ENCODE peak calls at places on chromosome 19, in five cellular contexts. M is NCI-H1092, X is ELR, J is NCI-H1105 treated with DMSO at 0.1 percent for 48 hours, G is Right ventricle myocardium superior. V is an unnamed sample.

GRCh38 chr19:11382898-11383705 is 1.0 kb downstream of the EPOR start:
- DNase-seq in J (peak), G (peak), M (no peak), X (peak), V (peak)

GRCh38 chr19:23914402-23915286 is at the start of gene ZNF726:
- DNase-seq in X (peak), M (peak), G (peak), J (peak), V (peak)

GRCh38 chr19:46472592-46472991 is 1.2 kb upstream of the PNMA8A start:
- DNase-seq in X (no peak), J (no peak), G (no peak), M (no peak), V (no peak)

GRCh38 chr19:7507884-7508283 is 8.0 kb upstream of the ZNF358 start:
- DNase-seq in J (no peak), M (no peak), G (peak), X (peak), V (peak)

GRCh38 chr19:18397242-18398202 is at the start of gene LRRC25:
- DNase-seq in G (peak), X (no peak), M (no peak), J (no peak), V (peak)

GRCh38 chr19:46068345-46069258 is 27.8 kb upstream of the IGFL4 start:
- DNase-seq in G (no peak), J (no peak), M (no peak), X (peak), V (no peak)

GRCh38 chr19:4694211-4694987 is 24.3 kb upstream of the MYDGF start:
- DNase-seq in X (peak), G (peak), M (no peak), J (no peak), V (no peak)

GRCh38 chr19:50628551-50628950 is 11.1 kb downstream of the SYT3 start:
- DNase-seq in X (no peak), M (no peak), G (no peak), J (no peak), V (no peak)

GRCh38 chr19:6023936-6024335 is 46.0 kb upstream of the RANBP3 start:
- DNase-seq in X (no peak), J (no peak), G (no peak), M (no peak), V (peak)

GRCh38 chr19:40609561-40610395 is 8.6 kb downstream of the LTBP4 start:
- DNase-seq in X (peak), J (peak), G (peak), M (no peak), V (peak)

GRCh38 chr19:40565910-40566495 is 10.7 kb upstream of the SHKBP1 start:
- DNase-seq in X (no peak), G (no peak), J (no peak), M (no peak), V (peak)

GRCh38 chr19:1968279-1969175 is 27.6 kb downstream of the CSNK1G2 start:
- DNase-seq in M (no peak), G (no peak), X (no peak), J (no peak), V (peak)

GRCh38 chr19:17205237-17206140 is 9.7 kb upstream of the USE1 start:
- DNase-seq in J (no peak), M (peak), X (peak), G (peak), V (no peak)

GRCh38 chr19:18416778-18417249 is 2.4 kb upstream of the SSBP4 start:
- DNase-seq in M (peak), J (peak), G (peak), X (peak), V (peak)

GRCh38 chr19:2049741-2050348 is 1.2 kb downstream of the MKNK2 start:
- DNase-seq in X (peak), G (peak), M (no peak), J (peak), V (peak)

GRCh38 chr19:2164020-2164988 is 571 bp downstream of the DOT1L start:
- DNase-seq in X (peak), M (no peak), G (no peak), J (no peak), V (peak)

GRCh38 chr19:52227196-52227940 is 37.5 kb downstream of the PPP2R1A start:
- DNase-seq in M (no peak), X (no peak), J (no peak), G (no peak), V (no peak)

GRCh38 chr19:40433391-40434216 is 7.8 kb upstream of the SERTAD1 start:
- DNase-seq in G (peak), J (peak), X (peak), M (peak), V (peak)

GRCh38 chr19:39445258-39446071 is at the start of gene SUPT5H:
- DNase-seq in G (peak), J (peak), M (peak), X (peak), V (peak)

GRCh38 chr19:15296841-15297415 is 35.4 kb downstream of the BRD4 start:
- DNase-seq in X (no peak), J (no peak), G (no peak), M (no peak), V (no peak)

GRCh38 chr19:2982983-2983350 is 5.6 kb downstream of the TLE6 start:
- DNase-seq in M (peak), X (no peak), J (peak), G (peak), V (peak)

GRCh38 chr19:10724573-10725071 is 6.7 kb downstream of the DNM2 start:
- DNase-seq in M (no peak), X (no peak), G (no peak), J (no peak), V (no peak)

GRCh38 chr19:48403606-48404005 is 10.1 kb downstream of the GRIN2D start:
- DNase-seq in X (peak), G (peak), M (no peak), J (no peak), V (peak)

GRCh38 chr19:9848060-9848459 is 12.9 kb downstream of the PIN1 start:
- DNase-seq in G (peak), J (no peak), X (peak), M (no peak), V (no peak)

GRCh38 chr19:12868540-12869112 is 12.6 kb downstream of the DNASE2 start:
- DNase-seq in X (no peak), G (peak), J (peak), M (no peak), V (no peak)

GRCh38 chr19:39124136-39124764 is 1.3 kb upstream of the PAK4 start:
- DNase-seq in J (no peak), M (no peak), X (no peak), G (no peak), V (no peak)

GRCh38 chr19:40204381-40204780 is 13.2 kb downstream of the MAP3K10 start:
- DNase-seq in X (no peak), J (no peak), M (no peak), G (no peak), V (no peak)

GRCh38 chr19:13998426-13998825 is 7.7 kb downstream of the RFX1 start:
- DNase-seq in G (no peak), X (no peak), J (no peak), M (no peak), V (no peak)

GRCh38 chr19:11339254-11340098 is at the start of gene RAB3D:
- DNase-seq in X (peak), M (peak), J (peak), G (peak), V (peak)

GRCh38 chr19:49851456-49852259 is 699 bp downstream of the PTOV1 start:
- DNase-seq in M (peak), G (no peak), X (peak), J (peak), V (peak)

GRCh38 chr19:4140237-4140711 is 13.2 kb upstream of the CREB3L3 start:
- DNase-seq in J (peak), X (peak), M (peak), G (no peak), V (no peak)

GRCh38 chr19:6417713-6418561 is 6.7 kb downstream of the KHSRP start:
- DNase-seq in J (no peak), X (peak), G (no peak), M (no peak), V (no peak)

GRCh38 chr19:41901707-41902360 is 18.9 kb downstream of the ARHGEF1 start:
- DNase-seq in M (no peak), X (no peak), J (no peak), G (no peak), V (no peak)

GRCh38 chr19:54431255-54431838 is 16.1 kb downstream of the TTYH1 start:
- DNase-seq in G (peak), J (peak), M (peak), X (no peak), V (peak)

GRCh38 chr19:17339088-17339741 is 1.9 kb downstream of the GTPBP3 start:
- DNase-seq in G (no peak), J (no peak), X (no peak), M (no peak), V (no peak)

GRCh38 chr19:3129112-3129511 is 6.7 kb upstream of the GNA15 start:
- DNase-seq in M (no peak), X (peak), G (no peak), J (peak), V (no peak)

GRCh38 chr19:56253737-56254136 is 18.8 kb upstream of the EDDM13 start:
- DNase-seq in X (peak), M (peak), G (no peak), J (peak), V (no peak)

GRCh38 chr19:32313866-32314265 is 31.5 kb upstream of the ZNF507 start:
- DNase-seq in J (no peak), M (no peak), X (no peak), G (no peak), V (no peak)